ENCODE peak calls at places on chromosome 18, in six cellular contexts. One of them, this sample, is unnamed.

GRCh38 chr18:58310517-58310916 is 266.5 kb downstream of the NEDD4L start:
- DNase-seq in tibial artery: no peak
- DNase-seq in cardiac fibroblast: peak
- DNase-seq in transverse colon: peak
- DNase-seq in fibroblast of mammary gland: no peak
- DNase-seq in NT2/D1: no peak
- DNase-seq in this sample: peak

GRCh38 chr18:864872-865273 is 39.8 kb upstream of the ADCYAP1 start:
- DNase-seq in tibial artery: peak
- DNase-seq in cardiac fibroblast: peak
- DNase-seq in transverse colon: peak
- DNase-seq in fibroblast of mammary gland: peak
- DNase-seq in NT2/D1: peak
- DNase-seq in this sample: peak

GRCh38 chr18:79857082-79857661 is 59.4 kb downstream of the KCNG2 start:
- DNase-seq in tibial artery: no peak
- DNase-seq in cardiac fibroblast: peak
- DNase-seq in transverse colon: no peak
- DNase-seq in fibroblast of mammary gland: peak
- DNase-seq in NT2/D1: no peak
- DNase-seq in this sample: peak

GRCh38 chr18:22405142-22405541 is 12.6 kb downstream of the CTAGE1 start:
- DNase-seq in tibial artery: no peak
- DNase-seq in cardiac fibroblast: no peak
- DNase-seq in transverse colon: no peak
- DNase-seq in fibroblast of mammary gland: no peak
- DNase-seq in NT2/D1: no peak
- DNase-seq in this sample: no peak

GRCh38 chr18:79508565-79509535 is 113.1 kb downstream of the NFATC1 start:
- DNase-seq in tibial artery: peak
- DNase-seq in cardiac fibroblast: no peak
- DNase-seq in transverse colon: peak
- DNase-seq in fibroblast of mammary gland: no peak
- DNase-seq in NT2/D1: no peak
- DNase-seq in this sample: no peak

GRCh38 chr18:76459687-76460350 is 35.2 kb downstream of the ZNF516 start:
- DNase-seq in tibial artery: no peak
- DNase-seq in cardiac fibroblast: peak
- DNase-seq in transverse colon: no peak
- DNase-seq in fibroblast of mammary gland: peak
- DNase-seq in NT2/D1: no peak
- DNase-seq in this sample: peak

GRCh38 chr18:39053569-39053968 is 1488.0 kb upstream of the CELF4 start:
- DNase-seq in tibial artery: no peak
- DNase-seq in cardiac fibroblast: no peak
- DNase-seq in transverse colon: no peak
- DNase-seq in fibroblast of mammary gland: no peak
- DNase-seq in NT2/D1: no peak
- DNase-seq in this sample: no peak

GRCh38 chr18:21194871-21195771 is 46.9 kb upstream of the GREB1L start:
- DNase-seq in tibial artery: no peak
- DNase-seq in cardiac fibroblast: peak
- DNase-seq in transverse colon: no peak
- DNase-seq in fibroblast of mammary gland: peak
- DNase-seq in NT2/D1: peak
- DNase-seq in this sample: peak

GRCh38 chr18:49582579-49582978 is 20.7 kb downstream of the LIPG start:
- DNase-seq in tibial artery: no peak
- DNase-seq in cardiac fibroblast: peak
- DNase-seq in transverse colon: no peak
- DNase-seq in fibroblast of mammary gland: peak
- DNase-seq in NT2/D1: no peak
- DNase-seq in this sample: peak

GRCh38 chr18:346607-347006 is 78.8 kb upstream of the THOC1 start:
- DNase-seq in tibial artery: no peak
- DNase-seq in cardiac fibroblast: no peak
- DNase-seq in transverse colon: no peak
- DNase-seq in fibroblast of mammary gland: no peak
- DNase-seq in NT2/D1: no peak
- DNase-seq in this sample: no peak

GRCh38 chr18:35284846-35285245 is 5.2 kb downstream of the ZSCAN30 start:
- DNase-seq in tibial artery: no peak
- DNase-seq in cardiac fibroblast: no peak
- DNase-seq in transverse colon: no peak
- DNase-seq in fibroblast of mammary gland: no peak
- DNase-seq in NT2/D1: no peak
- DNase-seq in this sample: no peak

GRCh38 chr18:13137939-13138821 is 80.4 kb upstream of the LDLRAD4 start:
- DNase-seq in tibial artery: peak
- DNase-seq in cardiac fibroblast: peak
- DNase-seq in transverse colon: peak
- DNase-seq in fibroblast of mammary gland: peak
- DNase-seq in NT2/D1: no peak
- DNase-seq in this sample: no peak
- H3K4me3 ChIP-seq in tibial artery: peak
- H3K4me3 ChIP-seq in cardiac fibroblast: peak
- H3K4me3 ChIP-seq in transverse colon: peak
- H3K4me3 ChIP-seq in fibroblast of mammary gland: peak
- H3K4me3 ChIP-seq in NT2/D1: no peak
- H3K4me3 ChIP-seq in this sample: peak

DNA sequence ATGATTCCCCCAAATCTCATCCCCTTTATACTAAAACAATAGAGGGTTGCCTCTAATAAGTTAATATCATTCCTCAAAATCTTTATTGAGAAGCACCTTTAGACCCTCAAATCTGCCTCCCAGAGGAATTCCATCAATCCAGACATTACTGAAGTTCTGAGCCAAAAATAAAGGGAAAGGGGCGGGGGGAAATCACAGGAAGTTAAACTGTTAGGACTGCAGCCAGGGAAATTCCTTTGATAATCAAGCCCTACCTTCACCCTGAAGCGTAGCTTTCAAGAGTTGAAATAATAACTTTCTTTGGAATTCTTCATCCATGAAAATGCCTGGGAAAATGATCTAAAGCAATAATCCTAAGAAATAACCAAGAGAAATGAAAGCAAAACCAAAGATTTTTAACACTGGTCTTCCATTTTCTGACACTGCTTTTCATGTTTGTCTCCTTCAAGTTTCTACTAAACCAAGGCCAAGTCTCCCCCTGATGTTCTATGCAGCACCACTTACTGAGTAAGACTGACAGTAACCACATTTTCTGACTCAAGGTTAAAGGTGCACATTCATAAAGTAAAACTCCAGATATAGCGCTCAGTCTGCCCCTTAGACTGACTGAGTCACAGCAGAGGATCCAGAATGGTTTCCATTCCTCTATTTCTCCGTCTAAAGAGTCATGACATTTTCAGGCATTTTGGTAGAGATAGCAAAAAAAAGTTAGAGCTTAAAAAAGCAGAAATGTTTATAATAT is 78.2 kb downstream of the TCF4 start:
- DNase-seq in tibial artery: no peak
- DNase-seq in cardiac fibroblast: peak
- DNase-seq in transverse colon: no peak
- DNase-seq in fibroblast of mammary gland: peak
- DNase-seq in NT2/D1: no peak
- DNase-seq in this sample: peak
- H3K4me3 ChIP-seq in tibial artery: peak
- H3K4me3 ChIP-seq in cardiac fibroblast: peak
- H3K4me3 ChIP-seq in transverse colon: no peak
- H3K4me3 ChIP-seq in fibroblast of mammary gland: peak
- H3K4me3 ChIP-seq in NT2/D1: no peak
- H3K4me3 ChIP-seq in this sample: peak

GRCh38 chr18:67200665-67201064 is 315.9 kb downstream of the DSEL start:
- DNase-seq in tibial artery: no peak
- DNase-seq in cardiac fibroblast: no peak
- DNase-seq in transverse colon: no peak
- DNase-seq in fibroblast of mammary gland: no peak
- DNase-seq in NT2/D1: no peak
- DNase-seq in this sample: no peak
- H3K4me3 ChIP-seq in tibial artery: no peak
- H3K4me3 ChIP-seq in cardiac fibroblast: no peak
- H3K4me3 ChIP-seq in transverse colon: no peak
- H3K4me3 ChIP-seq in fibroblast of mammary gland: no peak
- H3K4me3 ChIP-seq in NT2/D1: no peak
- H3K4me3 ChIP-seq in this sample: no peak

GRCh38 chr18:69947361-69948106 is at the start of gene CD226:
- DNase-seq in tibial artery: no peak
- DNase-seq in cardiac fibroblast: no peak
- DNase-seq in transverse colon: peak
- DNase-seq in fibroblast of mammary gland: no peak
- DNase-seq in NT2/D1: no peak
- DNase-seq in this sample: no peak

GRCh38 chr18:69948919-69949537 is 1.4 kb upstream of the CD226 start:
- DNase-seq in tibial artery: peak
- DNase-seq in cardiac fibroblast: peak
- DNase-seq in transverse colon: peak
- DNase-seq in fibroblast of mammary gland: peak
- DNase-seq in NT2/D1: no peak
- DNase-seq in this sample: no peak

GRCh38 chr18:69945220-69946114 is 2.2 kb downstream of the CD226 start:
- DNase-seq in tibial artery: no peak
- DNase-seq in cardiac fibroblast: no peak
- DNase-seq in transverse colon: no peak
- DNase-seq in fibroblast of mammary gland: no peak
- DNase-seq in NT2/D1: no peak
- DNase-seq in this sample: no peak

GRCh38 chr18:69944434-69944833 is 3.2 kb downstream of the CD226 start:
- DNase-seq in tibial artery: no peak
- DNase-seq in cardiac fibroblast: no peak
- DNase-seq in transverse colon: no peak
- DNase-seq in fibroblast of mammary gland: no peak
- DNase-seq in NT2/D1: no peak
- DNase-seq in this sample: no peak

GRCh38 chr18:69946608-69947155 is 991 bp downstream of the CD226 start:
- DNase-seq in tibial artery: no peak
- DNase-seq in cardiac fibroblast: no peak
- DNase-seq in transverse colon: no peak
- DNase-seq in fibroblast of mammary gland: no peak
- DNase-seq in NT2/D1: no peak
- DNase-seq in this sample: no peak
- H3K4me3 ChIP-seq in tibial artery: no peak
- H3K4me3 ChIP-seq in cardiac fibroblast: no peak
- H3K4me3 ChIP-seq in transverse colon: no peak
- H3K4me3 ChIP-seq in fibroblast of mammary gland: no peak
- H3K4me3 ChIP-seq in NT2/D1: no peak
- H3K4me3 ChIP-seq in this sample: no peak

GRCh38 chr18:11654736-11655604 is 34.1 kb upstream of the GNAL start:
- DNase-seq in tibial artery: no peak
- DNase-seq in cardiac fibroblast: peak
- DNase-seq in transverse colon: peak
- DNase-seq in fibroblast of mammary gland: peak
- DNase-seq in NT2/D1: no peak
- DNase-seq in this sample: no peak
- H3K4me3 ChIP-seq in tibial artery: no peak
- H3K4me3 ChIP-seq in cardiac fibroblast: no peak
- H3K4me3 ChIP-seq in transverse colon: no peak
- H3K4me3 ChIP-seq in fibroblast of mammary gland: no peak
- H3K4me3 ChIP-seq in NT2/D1: no peak
- H3K4me3 ChIP-seq in this sample: no peak

DNA sequence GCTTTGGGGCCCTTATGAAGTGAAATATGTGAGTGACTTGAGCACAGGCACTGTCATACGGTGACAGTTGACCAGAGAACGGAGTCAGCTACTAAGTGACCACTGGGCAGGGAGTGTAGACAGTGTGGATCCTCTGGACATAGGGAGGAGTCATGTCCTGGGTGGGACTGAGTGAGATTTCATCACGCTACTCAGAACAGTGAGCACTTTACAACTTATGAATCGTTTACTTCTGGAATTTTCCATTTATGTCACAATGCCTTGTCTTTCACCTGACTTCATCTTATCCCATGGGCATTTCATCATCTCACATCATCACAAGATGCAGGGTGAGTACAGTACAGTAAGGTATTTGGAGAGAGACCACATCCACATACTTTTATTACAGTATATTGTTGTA is 29.0 kb downstream of the PTPRM start:
- DNase-seq in tibial artery: no peak
- DNase-seq in cardiac fibroblast: peak
- DNase-seq in transverse colon: no peak
- DNase-seq in fibroblast of mammary gland: peak
- DNase-seq in NT2/D1: no peak
- DNase-seq in this sample: peak
- H3K4me3 ChIP-seq in tibial artery: no peak
- H3K4me3 ChIP-seq in cardiac fibroblast: no peak
- H3K4me3 ChIP-seq in transverse colon: no peak
- H3K4me3 ChIP-seq in fibroblast of mammary gland: no peak
- H3K4me3 ChIP-seq in NT2/D1: no peak
- H3K4me3 ChIP-seq in this sample: no peak

DNA sequence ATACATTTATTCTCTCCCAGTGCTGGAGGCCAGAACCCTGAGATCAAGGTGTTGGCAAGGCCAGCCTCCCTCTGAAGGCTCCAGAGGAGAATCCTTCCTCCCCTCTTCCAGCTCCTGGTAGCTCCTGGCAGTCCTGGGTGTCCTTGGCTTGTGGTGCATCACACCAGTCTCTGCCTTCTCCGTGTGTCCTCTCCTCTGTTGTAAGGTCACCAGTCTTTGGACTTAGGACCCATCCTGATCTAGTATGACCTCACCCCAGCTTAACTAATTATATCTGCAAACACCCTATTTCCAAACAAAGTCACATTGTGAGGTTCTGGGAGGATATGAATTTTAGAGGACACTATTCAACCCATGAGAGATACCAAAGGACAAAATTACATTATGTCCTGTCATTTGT is 31.1 kb downstream of the TSHZ1 start:
- DNase-seq in tibial artery: no peak
- DNase-seq in cardiac fibroblast: no peak
- DNase-seq in transverse colon: no peak
- DNase-seq in fibroblast of mammary gland: no peak
- DNase-seq in NT2/D1: no peak
- DNase-seq in this sample: no peak
- H3K4me3 ChIP-seq in tibial artery: no peak
- H3K4me3 ChIP-seq in cardiac fibroblast: no peak
- H3K4me3 ChIP-seq in transverse colon: no peak
- H3K4me3 ChIP-seq in fibroblast of mammary gland: no peak
- H3K4me3 ChIP-seq in NT2/D1: no peak
- H3K4me3 ChIP-seq in this sample: no peak